ENCODE peak calls at places on chromosomes 7 and 10, in six cellular contexts. One of them, this sample, is unnamed.

GRCh38 chr10:15210521-15210920 is 42.0 kb upstream of the NMT2 start:
- DNase-seq in naive thymus-derived CD4-positive, alpha-beta T cell: no peak
- DNase-seq in CD4-positive, alpha-beta T cell: no peak
- DNase-seq in GM23338: no peak
- DNase-seq in sigmoid colon: no peak
- DNase-seq in tibial nerve: no peak
- DNase-seq in this sample: no peak

GRCh38 chr10:86025509-86025908 is 341.1 kb downstream of the GRID1 start:
- DNase-seq in CD4-positive, alpha-beta T cell: no peak
- DNase-seq in naive thymus-derived CD4-positive, alpha-beta T cell: no peak
- DNase-seq in sigmoid colon: no peak
- DNase-seq in tibial nerve: no peak
- DNase-seq in GM23338: no peak
- DNase-seq in this sample: no peak

GRCh38 chr10:60314306-60314940 is 75.3 kb downstream of the ANK3 start:
- DNase-seq in naive thymus-derived CD4-positive, alpha-beta T cell: no peak
- DNase-seq in CD4-positive, alpha-beta T cell: no peak
- DNase-seq in sigmoid colon: no peak
- DNase-seq in tibial nerve: no peak
- DNase-seq in GM23338: no peak
- DNase-seq in this sample: no peak

GRCh38 chr10:21496285-21497176 is 29.0 kb downstream of the SKIDA1 start:
- DNase-seq in naive thymus-derived CD4-positive, alpha-beta T cell: peak; percentile 55
- DNase-seq in tibial nerve: peak; percentile 46
- DNase-seq in GM23338: peak; percentile 63
- DNase-seq in CD4-positive, alpha-beta T cell: peak; percentile 38
- DNase-seq in sigmoid colon: peak; percentile 74
- DNase-seq in this sample: no peak

GRCh38 chr7:156968183-156968582 is 18.7 kb downstream of the NOM1 start:
- DNase-seq in naive thymus-derived CD4-positive, alpha-beta T cell: no peak
- DNase-seq in tibial nerve: no peak
- DNase-seq in CD4-positive, alpha-beta T cell: no peak
- DNase-seq in sigmoid colon: no peak
- DNase-seq in GM23338: no peak
- DNase-seq in this sample: no peak

GRCh38 chr10:82213784-82214183 is 338.8 kb downstream of the NRG3 start:
- DNase-seq in naive thymus-derived CD4-positive, alpha-beta T cell: no peak
- DNase-seq in sigmoid colon: no peak
- DNase-seq in tibial nerve: no peak
- DNase-seq in CD4-positive, alpha-beta T cell: no peak
- DNase-seq in GM23338: no peak
- DNase-seq in this sample: no peak

GRCh38 chr10:6737080-6737641 is 157.1 kb upstream of the PRKCQ start:
- DNase-seq in tibial nerve: no peak
- DNase-seq in sigmoid colon: no peak
- DNase-seq in GM23338: peak; percentile 56
- DNase-seq in CD4-positive, alpha-beta T cell: no peak
- DNase-seq in naive thymus-derived CD4-positive, alpha-beta T cell: no peak
- DNase-seq in this sample: no peak

GRCh38 chr7:99379043-99379577 is 4.6 kb downstream of the ARPC1B start:
- DNase-seq in CD4-positive, alpha-beta T cell: peak; percentile 47
- DNase-seq in tibial nerve: peak; percentile 70
- DNase-seq in sigmoid colon: peak; percentile 90
- DNase-seq in naive thymus-derived CD4-positive, alpha-beta T cell: peak; percentile 57
- DNase-seq in GM23338: no peak
- DNase-seq in this sample: no peak

GRCh38 chr7:2148189-2148588 is 84.6 kb downstream of the MAD1L1 start:
- DNase-seq in CD4-positive, alpha-beta T cell: no peak
- DNase-seq in tibial nerve: no peak
- DNase-seq in sigmoid colon: no peak
- DNase-seq in naive thymus-derived CD4-positive, alpha-beta T cell: no peak
- DNase-seq in GM23338: peak; percentile 37
- DNase-seq in this sample: no peak

GRCh38 chr7:2843711-2844152 is 376 bp downstream of the GNA12 start:
- DNase-seq in naive thymus-derived CD4-positive, alpha-beta T cell: peak; percentile 24
- DNase-seq in tibial nerve: no peak
- DNase-seq in CD4-positive, alpha-beta T cell: peak; percentile 21
- DNase-seq in GM23338: no peak
- DNase-seq in sigmoid colon: peak; percentile 81
- DNase-seq in this sample: peak; percentile 37

GRCh38 chr10:63544418-63544817 is 23.2 kb downstream of the REEP3 start:
- DNase-seq in tibial nerve: no peak
- DNase-seq in CD4-positive, alpha-beta T cell: no peak
- DNase-seq in GM23338: no peak
- DNase-seq in sigmoid colon: no peak
- DNase-seq in naive thymus-derived CD4-positive, alpha-beta T cell: no peak
- DNase-seq in this sample: no peak

GRCh38 chr7:2051708-2052656 is 180.8 kb downstream of the MAD1L1 start:
- DNase-seq in GM23338: no peak
- DNase-seq in tibial nerve: no peak
- DNase-seq in sigmoid colon: no peak
- DNase-seq in naive thymus-derived CD4-positive, alpha-beta T cell: no peak
- DNase-seq in CD4-positive, alpha-beta T cell: no peak
- DNase-seq in this sample: no peak

GRCh38 chr7:159028456-159029401 is 115.9 kb downstream of the VIPR2 start:
- DNase-seq in tibial nerve: peak; percentile 2
- DNase-seq in naive thymus-derived CD4-positive, alpha-beta T cell: peak; percentile 15
- DNase-seq in GM23338: no peak
- DNase-seq in CD4-positive, alpha-beta T cell: no peak
- DNase-seq in sigmoid colon: peak; percentile 64
- DNase-seq in this sample: no peak

GRCh38 chr7:82444220-82445049 is 858 bp upstream of the CACNA2D1 start:
- DNase-seq in GM23338: peak; percentile 60
- DNase-seq in CD4-positive, alpha-beta T cell: no peak
- DNase-seq in sigmoid colon: no peak
- DNase-seq in tibial nerve: no peak
- DNase-seq in naive thymus-derived CD4-positive, alpha-beta T cell: no peak
- DNase-seq in this sample: peak; percentile 75

GRCh38 chr10:73585223-73585784 is 5.8 kb downstream of the USP54 start:
- DNase-seq in CD4-positive, alpha-beta T cell: no peak
- DNase-seq in sigmoid colon: no peak
- DNase-seq in tibial nerve: peak; percentile 16
- DNase-seq in GM23338: no peak
- DNase-seq in naive thymus-derived CD4-positive, alpha-beta T cell: no peak
- DNase-seq in this sample: no peak

GRCh38 chr7:54778166-54778565 is 19.2 kb upstream of the SEC61G start:
- DNase-seq in naive thymus-derived CD4-positive, alpha-beta T cell: no peak
- DNase-seq in sigmoid colon: no peak
- DNase-seq in tibial nerve: no peak
- DNase-seq in CD4-positive, alpha-beta T cell: no peak
- DNase-seq in GM23338: no peak
- DNase-seq in this sample: no peak

GRCh38 chr7:81190997-81191747 is 272.3 kb upstream of the SEMA3C start:
- DNase-seq in naive thymus-derived CD4-positive, alpha-beta T cell: no peak
- DNase-seq in GM23338: no peak
- DNase-seq in tibial nerve: no peak
- DNase-seq in sigmoid colon: no peak
- DNase-seq in CD4-positive, alpha-beta T cell: no peak
- DNase-seq in this sample: no peak

GRCh38 chr7:47712416-47712815 is 130.5 kb upstream of the TNS3 start:
- DNase-seq in sigmoid colon: no peak
- DNase-seq in tibial nerve: no peak
- DNase-seq in CD4-positive, alpha-beta T cell: no peak
- DNase-seq in GM23338: no peak
- DNase-seq in naive thymus-derived CD4-positive, alpha-beta T cell: no peak
- DNase-seq in this sample: no peak

GRCh38 chr7:123621707-123622106 is 20.1 kb downstream of the ASB15 start:
- DNase-seq in CD4-positive, alpha-beta T cell: no peak
- DNase-seq in GM23338: no peak
- DNase-seq in tibial nerve: no peak
- DNase-seq in sigmoid colon: no peak
- DNase-seq in naive thymus-derived CD4-positive, alpha-beta T cell: no peak
- DNase-seq in this sample: no peak

GRCh38 chr10:66637273-66638036 is 288.4 kb upstream of the LRRTM3 start:
- DNase-seq in CD4-positive, alpha-beta T cell: no peak
- DNase-seq in tibial nerve: no peak
- DNase-seq in GM23338: peak; percentile 2
- DNase-seq in naive thymus-derived CD4-positive, alpha-beta T cell: no peak
- DNase-seq in sigmoid colon: no peak
- DNase-seq in this sample: no peak

GRCh38 chr7:26199301-26200112 is 1.0 kb downstream of the HNRNPA2B1 start:
- DNase-seq in naive thymus-derived CD4-positive, alpha-beta T cell: peak; percentile 64
- DNase-seq in CD4-positive, alpha-beta T cell: peak; percentile 52
- DNase-seq in tibial nerve: peak; percentile 64
- DNase-seq in sigmoid colon: peak; percentile 89
- DNase-seq in GM23338: peak; percentile 59
- DNase-seq in this sample: peak; percentile 58

GRCh38 chr10:119306514-119306951 is 99.2 kb downstream of the GRK5 start:
- DNase-seq in naive thymus-derived CD4-positive, alpha-beta T cell: peak; percentile 69
- DNase-seq in tibial nerve: no peak
- DNase-seq in CD4-positive, alpha-beta T cell: peak; percentile 71
- DNase-seq in sigmoid colon: no peak
- DNase-seq in GM23338: no peak
- DNase-seq in this sample: no peak

GRCh38 chr7:47100815-47101435 is 481.0 kb downstream of the TNS3 start:
- DNase-seq in naive thymus-derived CD4-positive, alpha-beta T cell: no peak
- DNase-seq in tibial nerve: peak; percentile 16
- DNase-seq in sigmoid colon: no peak
- DNase-seq in GM23338: peak; percentile 83
- DNase-seq in CD4-positive, alpha-beta T cell: no peak
- DNase-seq in this sample: no peak

DNA sequence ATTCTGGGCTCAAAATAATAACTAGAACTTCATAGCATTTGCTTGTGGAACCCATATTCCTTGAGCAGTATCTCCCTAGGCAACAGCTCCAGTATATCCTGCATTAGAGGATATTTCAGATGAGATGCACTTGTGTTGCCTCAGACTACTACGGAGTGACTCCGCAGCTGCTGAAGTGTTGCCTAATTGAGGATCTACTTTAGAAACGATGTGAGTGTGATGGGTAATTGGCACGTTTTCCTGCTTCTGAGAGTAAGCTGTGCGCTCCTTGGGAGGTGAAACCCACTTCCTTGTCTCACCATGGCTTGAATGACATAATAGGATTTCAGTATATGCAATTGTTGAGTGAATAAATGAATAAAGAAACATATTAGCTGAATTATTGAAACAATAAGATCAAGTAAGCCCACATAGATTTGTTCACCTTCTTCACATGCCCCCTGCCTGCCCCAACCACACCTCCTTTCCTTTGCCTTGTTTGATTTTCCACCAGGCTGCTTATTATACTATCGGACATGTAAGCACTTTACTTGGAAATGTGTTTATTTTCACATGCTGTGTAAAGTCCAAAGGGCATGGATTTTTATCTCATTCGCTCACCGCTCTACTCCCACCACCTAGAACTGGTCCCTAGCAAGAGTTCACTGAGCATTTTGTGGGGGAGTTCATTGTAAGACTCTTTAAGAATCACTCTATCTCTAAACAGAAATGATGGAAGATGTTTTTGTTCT is 303.8 kb downstream of the KCNMA1 start:
- DNase-seq in tibial nerve: no peak
- DNase-seq in sigmoid colon: no peak
- DNase-seq in naive thymus-derived CD4-positive, alpha-beta T cell: no peak
- DNase-seq in CD4-positive, alpha-beta T cell: no peak
- DNase-seq in GM23338: no peak
- DNase-seq in this sample: no peak
- H3K27ac ChIP-seq in tibial nerve: no peak overlapping the region
- H3K27ac ChIP-seq in sigmoid colon: no peak overlapping the region
- H3K27ac ChIP-seq in naive thymus-derived CD4-positive, alpha-beta T cell: no peak overlapping the region
- H3K27ac ChIP-seq in CD4-positive, alpha-beta T cell: no peak overlapping the region
- H3K27ac ChIP-seq in GM23338: no peak overlapping the region
- H3K27ac ChIP-seq in this sample: no peak overlapping the region

GRCh38 chr10:114405011-114405350 is 679 bp upstream of the AFAP1L2 start:
- DNase-seq in tibial nerve: no peak
- DNase-seq in sigmoid colon: no peak
- DNase-seq in CD4-positive, alpha-beta T cell: no peak
- DNase-seq in GM23338: no peak
- DNase-seq in naive thymus-derived CD4-positive, alpha-beta T cell: no peak
- DNase-seq in this sample: no peak
- H3K27ac ChIP-seq in tibial nerve: peak overlapping the region; percentile 96
- H3K27ac ChIP-seq in sigmoid colon: peak overlapping the region; percentile 75
- H3K27ac ChIP-seq in CD4-positive, alpha-beta T cell: no peak overlapping the region
- H3K27ac ChIP-seq in GM23338: no peak overlapping the region
- H3K27ac ChIP-seq in naive thymus-derived CD4-positive, alpha-beta T cell: no peak overlapping the region
- H3K27ac ChIP-seq in this sample: no peak overlapping the region

GRCh38 chr10:27743736-27744477 is 1.7 kb downstream of the MKX start:
- DNase-seq in sigmoid colon: peak; percentile 65
- DNase-seq in naive thymus-derived CD4-positive, alpha-beta T cell: peak; percentile 28
- DNase-seq in GM23338: peak; percentile 61
- DNase-seq in CD4-positive, alpha-beta T cell: no peak
- DNase-seq in tibial nerve: no peak
- DNase-seq in this sample: no peak
- H3K27ac ChIP-seq in sigmoid colon: peak overlapping the region; percentile 95
- H3K27ac ChIP-seq in naive thymus-derived CD4-positive, alpha-beta T cell: no peak overlapping the region
- H3K27ac ChIP-seq in GM23338: no peak overlapping the region
- H3K27ac ChIP-seq in CD4-positive, alpha-beta T cell: no peak overlapping the region
- H3K27ac ChIP-seq in tibial nerve: no peak overlapping the region
- H3K27ac ChIP-seq in this sample: no peak overlapping the region

GRCh38 chr7:149422065-149422913 is 38.6 kb downstream of the ZNF777 start:
- DNase-seq in tibial nerve: no peak
- DNase-seq in CD4-positive, alpha-beta T cell: peak; percentile 43
- DNase-seq in GM23338: peak; percentile 94
- DNase-seq in naive thymus-derived CD4-positive, alpha-beta T cell: peak; percentile 85
- DNase-seq in sigmoid colon: no peak
- DNase-seq in this sample: no peak
- H3K27ac ChIP-seq in tibial nerve: no peak overlapping the region
- H3K27ac ChIP-seq in CD4-positive, alpha-beta T cell: peak overlapping the region; percentile 16
- H3K27ac ChIP-seq in GM23338: peak overlapping the region; percentile 66
- H3K27ac ChIP-seq in naive thymus-derived CD4-positive, alpha-beta T cell: peak overlapping the region; percentile 77
- H3K27ac ChIP-seq in sigmoid colon: peak overlapping the region; percentile 27
- H3K27ac ChIP-seq in this sample: no peak overlapping the region

GRCh38 chr7:6395898-6396582 is 51.7 kb downstream of the DAGLB start:
- DNase-seq in CD4-positive, alpha-beta T cell: no peak
- DNase-seq in tibial nerve: no peak
- DNase-seq in sigmoid colon: no peak
- DNase-seq in naive thymus-derived CD4-positive, alpha-beta T cell: no peak
- DNase-seq in GM23338: no peak
- DNase-seq in this sample: peak; percentile 55
- H3K27ac ChIP-seq in CD4-positive, alpha-beta T cell: no peak overlapping the region
- H3K27ac ChIP-seq in tibial nerve: peak overlapping the region; percentile 60
- H3K27ac ChIP-seq in sigmoid colon: no peak overlapping the region
- H3K27ac ChIP-seq in naive thymus-derived CD4-positive, alpha-beta T cell: peak overlapping the region; percentile 11
- H3K27ac ChIP-seq in GM23338: peak overlapping the region; percentile 73
- H3K27ac ChIP-seq in this sample: peak overlapping the region; percentile 63

GRCh38 chr10:76191371-76191770 is 759.9 kb downstream of the LRMDA start:
- DNase-seq in sigmoid colon: no peak
- DNase-seq in tibial nerve: no peak
- DNase-seq in naive thymus-derived CD4-positive, alpha-beta T cell: no peak
- DNase-seq in GM23338: no peak
- DNase-seq in CD4-positive, alpha-beta T cell: no peak
- DNase-seq in this sample: no peak
- H3K27ac ChIP-seq in sigmoid colon: no peak overlapping the region
- H3K27ac ChIP-seq in tibial nerve: no peak overlapping the region
- H3K27ac ChIP-seq in naive thymus-derived CD4-positive, alpha-beta T cell: no peak overlapping the region
- H3K27ac ChIP-seq in GM23338: no peak overlapping the region
- H3K27ac ChIP-seq in CD4-positive, alpha-beta T cell: no peak overlapping the region
- H3K27ac ChIP-seq in this sample: no peak overlapping the region

This sample was measured in caudate nucleus.